ENCODE peak calls at places on chromosomes 5 and 9, in seven cellular contexts. One of them, this sample, is unnamed.

GRCh38 chr5:1360861-1361260 is 16.0 kb upstream of the CLPTM1L start:
- DNase-seq in CD14-positive monocyte: peak
- DNase-seq in left lobe of liver: no peak
- DNase-seq in NT2/D1: no peak
- DNase-seq in effector memory CD4-positive, alpha-beta T cell: no peak
- DNase-seq in HuH-7: no peak
- DNase-seq in aorta: no peak
- DNase-seq in this sample: no peak

GRCh38 chr5:154010660-154011059 is 28.1 kb downstream of the FAM114A2 start:
- DNase-seq in aorta: no peak
- DNase-seq in effector memory CD4-positive, alpha-beta T cell: no peak
- DNase-seq in CD14-positive monocyte: no peak
- DNase-seq in HuH-7: no peak
- DNase-seq in left lobe of liver: no peak
- DNase-seq in NT2/D1: no peak
- DNase-seq in this sample: no peak

GRCh38 chr5:131983244-131983771 is 28.1 kb downstream of the ACSL6 start:
- DNase-seq in NT2/D1: no peak
- DNase-seq in aorta: peak
- DNase-seq in HuH-7: no peak
- DNase-seq in CD14-positive monocyte: no peak
- DNase-seq in left lobe of liver: no peak
- DNase-seq in effector memory CD4-positive, alpha-beta T cell: no peak
- DNase-seq in this sample: peak

GRCh38 chr5:127254729-127255284 is 35.8 kb upstream of the MEGF10 start:
- DNase-seq in left lobe of liver: no peak
- DNase-seq in aorta: no peak
- DNase-seq in effector memory CD4-positive, alpha-beta T cell: no peak
- DNase-seq in NT2/D1: no peak
- DNase-seq in HuH-7: no peak
- DNase-seq in CD14-positive monocyte: no peak
- DNase-seq in this sample: no peak

GRCh38 chr9:8315211-8315610 is 515.6 kb upstream of the DMAC1 start:
- DNase-seq in aorta: no peak
- DNase-seq in NT2/D1: no peak
- DNase-seq in left lobe of liver: no peak
- DNase-seq in HuH-7: no peak
- DNase-seq in CD14-positive monocyte: no peak
- DNase-seq in effector memory CD4-positive, alpha-beta T cell: no peak
- DNase-seq in this sample: no peak

GRCh38 chr5:9082996-9083395 is 462.9 kb downstream of the SEMA5A start:
- DNase-seq in effector memory CD4-positive, alpha-beta T cell: no peak
- DNase-seq in HuH-7: no peak
- DNase-seq in aorta: no peak
- DNase-seq in left lobe of liver: no peak
- DNase-seq in CD14-positive monocyte: no peak
- DNase-seq in NT2/D1: no peak
- DNase-seq in this sample: peak

GRCh38 chr9:96853711-96854072 is 622 bp downstream of the ZNF782 start:
- DNase-seq in NT2/D1: no peak
- DNase-seq in HuH-7: no peak
- DNase-seq in effector memory CD4-positive, alpha-beta T cell: no peak
- DNase-seq in left lobe of liver: no peak
- DNase-seq in aorta: no peak
- DNase-seq in CD14-positive monocyte: no peak
- DNase-seq in this sample: no peak

GRCh38 chr5:53782620-53783019 is 222.2 kb downstream of the NDUFS4 start:
- DNase-seq in effector memory CD4-positive, alpha-beta T cell: no peak
- DNase-seq in NT2/D1: no peak
- DNase-seq in aorta: no peak
- DNase-seq in left lobe of liver: no peak
- DNase-seq in HuH-7: no peak
- DNase-seq in CD14-positive monocyte: no peak
- DNase-seq in this sample: no peak

GRCh38 chr5:54703091-54703490 is 185.5 kb downstream of the SNX18 start:
- DNase-seq in left lobe of liver: no peak
- DNase-seq in CD14-positive monocyte: no peak
- DNase-seq in effector memory CD4-positive, alpha-beta T cell: no peak
- DNase-seq in aorta: peak
- DNase-seq in NT2/D1: no peak
- DNase-seq in HuH-7: no peak
- DNase-seq in this sample: no peak